ENCODE peak calls at places on chromosomes 7 and 10, in seven cellular contexts. N, H, P, K, B, S and C are unnamed samples.

GRCh38 chr7:108149119-108149518 is 19.0 kb upstream of the LAMB4 start:
- DNase-seq in K (no peak), B (no peak), P (no peak), H (no peak), S (no peak), N (no peak), C (no peak)

GRCh38 chr10:67921065-67921464 is 36.6 kb downstream of the SIRT1 start:
- DNase-seq in P (no peak), B (no peak), K (no peak), H (no peak), N (no peak), S (no peak), C (no peak)

GRCh38 chr7:127905491-127906330 is 125.5 kb downstream of the LRRC4 start:
- DNase-seq in N (no peak), H (peak), P (no peak), S (no peak), K (peak), B (peak), C (no peak)

GRCh38 chr10:84179059-84179710 is 5.6 kb downstream of the GPR15LG start:
- DNase-seq in P (no peak), K (peak), B (peak), S (no peak), N (no peak), H (no peak), C (no peak)

GRCh38 chr7:150912427-150912826 is 60.1 kb downstream of the AOC1 start:
- DNase-seq in S (no peak), H (no peak), K (peak), P (no peak), N (no peak), B (no peak), C (peak)

GRCh38 chr7:11592699-11593098 is 239.3 kb downstream of the THSD7A start:
- DNase-seq in B (no peak), P (no peak), K (no peak), N (no peak), H (peak), S (no peak), C (no peak)

GRCh38 chr7:106039486-106040060 is 72.5 kb downstream of the SYPL1 start:
- DNase-seq in B (no peak), S (no peak), K (no peak), H (no peak), N (no peak), P (no peak), C (no peak)

GRCh38 chr10:81959016-81959415 is 84.0 kb downstream of the NRG3 start:
- DNase-seq in K (no peak), S (no peak), P (no peak), N (no peak), H (no peak), B (no peak), C (no peak)

GRCh38 chr7:130875265-130875741 is 141.3 kb upstream of the KLF14 start:
- DNase-seq in N (peak), P (peak), S (no peak), H (peak), K (peak), B (peak), C (no peak)

GRCh38 chr10:3961082-3961481 is 176.1 kb upstream of the KLF6 start:
- DNase-seq in B (peak), S (no peak), K (peak), P (no peak), H (no peak), N (no peak), C (no peak)

GRCh38 chr7:44223362-44224114 is 22.8 kb downstream of the YKT6 start:
- DNase-seq in B (no peak), N (no peak), K (no peak), H (no peak), P (no peak), S (peak), C (no peak)

GRCh38 chr10:72291019-72291532 is 17.4 kb downstream of the DDIT4 start:
- DNase-seq in S (no peak), P (no peak), K (peak), N (no peak), B (peak), H (no peak), C (no peak)

GRCh38 chr10:99681553-99681952 is 22.2 kb downstream of the ENTPD7 start:
- DNase-seq in N (no peak), S (no peak), P (no peak), K (no peak), H (no peak), B (no peak), C (no peak)

GRCh38 chr10:11689945-11690736 is 52.0 kb upstream of the ECHDC3 start:
- DNase-seq in S (peak), K (no peak), P (no peak), N (no peak), B (no peak), H (no peak), C (no peak)

GRCh38 chr10:1575481-1576244 is 161.7 kb downstream of the ADARB2 start:
- DNase-seq in P (no peak), K (no peak), N (no peak), H (no peak), S (peak), B (no peak), C (no peak)

GRCh38 chr7:98418271-98418635 is 17.4 kb upstream of the BAIAP2L1 start:
- DNase-seq in N (no peak), P (no peak), H (no peak), S (no peak), K (peak), B (no peak), C (no peak)

GRCh38 chr10:24989867-24990266 is 26.1 kb downstream of the ENKUR start:
- DNase-seq in K (no peak), B (no peak), N (no peak), S (no peak), H (peak), P (no peak), C (no peak)

GRCh38 chr7:41873781-41874180 is 170.9 kb upstream of the INHBA start:
- DNase-seq in S (no peak), P (no peak), H (no peak), B (no peak), N (no peak), K (no peak), C (no peak)

GRCh38 chr7:122595885-122596284 is 103.0 kb downstream of the RNF133 start:
- DNase-seq in N (no peak), K (no peak), P (no peak), S (no peak), B (no peak), H (no peak), C (no peak)

GRCh38 chr7:71173955-71174354 is 42.0 kb downstream of the GALNT17 start:
- DNase-seq in K (no peak), N (no peak), P (no peak), S (no peak), H (no peak), B (no peak), C (no peak)

GRCh38 chr10:91759581-91759986 is 38.6 kb upstream of the TNKS2 start:
- DNase-seq in H (peak), K (no peak), P (no peak), S (no peak), N (no peak), B (no peak), C (no peak)

GRCh38 chr7:26117142-26117807 is 34.7 kb upstream of the NFE2L3 start:
- DNase-seq in H (no peak), P (no peak), S (no peak), B (no peak), N (no peak), K (no peak), C (no peak)

GRCh38 chr10:42882597-42882996 is 100.0 kb downstream of the BMS1 start:
- DNase-seq in N (no peak), S (no peak), B (no peak), K (no peak), H (no peak), P (no peak), C (no peak)

GRCh38 chr10:107085661-107086525 is 78.6 kb downstream of the SORCS1 start:
- DNase-seq in N (no peak), H (no peak), K (no peak), S (no peak), B (no peak), P (peak), C (no peak)

GRCh38 chr10:6200588-6201510 is 1.9 kb upstream of the PFKFB3 start:
- DNase-seq in B (peak), N (no peak), S (no peak), K (peak), H (peak), P (no peak), C (no peak)

GRCh38 chr10:7704360-7704759 is 1.2 kb downstream of the ITIH2 start:
- DNase-seq in N (no peak), B (no peak), S (no peak), H (no peak), K (no peak), P (no peak), C (no peak)